ENCODE peak calls at places on chromosomes 11 and 22, in seven cellular contexts. P is left ventricle myocardium inferior; U is neuronal stem cell; F is CD8-positive, alpha-beta T cell; V is right lobe of liver; Q is ovary; M is lung. X is an unnamed sample. For H3K4me1, the result is how much of the 10 kb centered on the place peaks cover.

GRCh38 chr22:19117111-19117512 is 5.1 kb downstream of the DGCR2 start:
- DNase-seq in P (no peak), U (no peak), F (no peak), V (no peak), Q (no peak), M (no peak), X (no peak)

GRCh38 chr22:18048441-18048898 is 24.1 kb upstream of the MICAL3 start:
- DNase-seq in P (no peak), U (no peak), F (no peak), V (no peak), Q (peak), M (no peak), X (no peak)

GRCh38 chr11:75597636-75598035 is 35.6 kb downstream of the SERPINH1 start:
- DNase-seq in P (no peak), U (peak), F (no peak), V (no peak), Q (no peak), M (no peak), X (no peak)

GRCh38 chr22:50601669-50602337 is 1.2 kb downstream of the MAPK8IP2 start:
- DNase-seq in P (no peak), U (no peak), F (no peak), V (peak), Q (no peak), M (no peak), X (no peak)

GRCh38 chr22:50270302-50271010 is at the start of gene MAPK11:
- DNase-seq in P (peak), U (peak), F (peak), V (peak), Q (peak), M (peak), X (no peak)

GRCh38 chr22:24417901-24418641 is 9.3 kb upstream of the ADORA2A start:
- DNase-seq in P (no peak), U (no peak), F (no peak), V (no peak), Q (no peak), M (no peak), X (no peak)

GRCh38 chr11:58027341-58027740 is 3.4 kb upstream of the OR6Q1 start:
- DNase-seq in P (no peak), U (no peak), F (no peak), V (no peak), Q (no peak), M (no peak), X (no peak)

GRCh38 chr11:29518389-29519174 is 498.2 kb downstream of the KCNA4 start:
- DNase-seq in P (no peak), U (no peak), F (no peak), V (no peak), Q (no peak), M (no peak), X (peak)

GRCh38 chr11:45102361-45102809 is 44.1 kb upstream of the PRDM11 start:
- DNase-seq in P (no peak), U (no peak), F (no peak), V (no peak), Q (no peak), M (no peak), X (no peak)

GRCh38 chr11:66727282-66727882 is 1.6 kb downstream of the SPTBN2 start:
- DNase-seq in P (no peak), U (no peak), F (peak), V (peak), Q (peak), M (no peak), X (no peak)

GRCh38 chr11:46391578-46392420 is at the start of gene CHRM4:
- DNase-seq in P (no peak), U (no peak), F (no peak), V (no peak), Q (no peak), M (no peak), X (no peak)

GRCh38 chr11:63613517-63614135 is 607 bp downstream of the PLAAT3 start:
- DNase-seq in P (peak), U (no peak), F (peak), V (peak), Q (peak), M (peak), X (no peak)

GRCh38 chr11:104895619-104896018 is 2.6 kb downstream of the CASP12 start:
- DNase-seq in P (no peak), U (no peak), F (no peak), V (no peak), Q (no peak), M (no peak), X (no peak)

GRCh38 chr11:124747406-124748099 is 4.5 kb downstream of the VSIG2 start:
- DNase-seq in P (no peak), U (no peak), F (no peak), V (no peak), Q (no peak), M (no peak), X (no peak)

GRCh38 chr11:69511358-69512015 is 30.0 kb downstream of the LINC01488 start:
- DNase-seq in P (no peak), U (no peak), F (no peak), V (no peak), Q (no peak), M (no peak), X (no peak)

GRCh38 chr11:78072455-78072854 is 7.2 kb downstream of the NDUFC2 start:
- DNase-seq in P (no peak), U (no peak), F (no peak), V (no peak), Q (no peak), M (no peak), X (no peak)

GRCh38 chr11:82007536-82007935 is 726.1 kb downstream of the FAM181B start:
- DNase-seq in P (no peak), U (no peak), F (no peak), V (no peak), Q (no peak), M (no peak), X (no peak)

GRCh38 chr11:113090716-113091577 is 129.7 kb downstream of the NCAM1 start:
- DNase-seq in P (no peak), U (no peak), F (no peak), V (no peak), Q (no peak), M (no peak), X (no peak)

GRCh38 chr11:67646535-67647336 is 3.8 kb downstream of the ACY3 start:
- DNase-seq in P (no peak), U (no peak), F (peak), V (no peak), Q (no peak), M (no peak), X (no peak)

GRCh38 chr22:26568207-26568706 is 21.7 kb downstream of the TPST2 start:
- DNase-seq in P (no peak), U (peak), F (no peak), V (no peak), Q (no peak), M (no peak), X (peak)
- H3K4me1 ChIP-seq in P (half or more), U (under half), F (half or more), V (under half), Q (under half), M (under half), X (under half)

DNA sequence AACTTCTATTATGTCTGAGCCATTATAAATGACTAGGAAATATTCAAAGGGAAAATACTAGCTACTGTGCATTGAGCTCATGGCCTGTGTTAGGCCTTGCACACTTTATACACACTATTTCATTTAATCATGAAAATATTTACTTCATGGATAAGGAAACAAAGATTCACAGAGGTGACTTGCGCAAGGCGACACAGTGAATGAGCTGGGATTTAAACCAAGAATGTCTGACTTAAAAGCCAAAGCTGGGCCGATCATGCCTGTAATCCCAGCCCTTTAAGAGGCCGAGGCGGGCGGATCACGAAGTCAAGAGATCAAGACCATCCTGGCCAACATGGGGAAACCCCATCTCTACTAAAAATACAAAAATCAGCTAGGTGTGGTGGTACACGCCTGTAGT is 231.5 kb downstream of the MIAT start:
- DNase-seq in P (no peak), U (no peak), F (no peak), V (no peak), Q (no peak), M (no peak), X (no peak)
- H3K4me1 ChIP-seq in P (under half), U (under half), F (under half), V (under half), Q (under half), M (under half), X (under half)

GRCh38 chr11:119689318-119689717 is 39.7 kb downstream of the NECTIN1 start:
- DNase-seq in P (no peak), U (no peak), F (no peak), V (no peak), Q (no peak), M (no peak), X (no peak)
- H3K4me1 ChIP-seq in P (under half), U (under half), F (under half), V (under half), Q (under half), M (under half), X (under half)

DNA sequence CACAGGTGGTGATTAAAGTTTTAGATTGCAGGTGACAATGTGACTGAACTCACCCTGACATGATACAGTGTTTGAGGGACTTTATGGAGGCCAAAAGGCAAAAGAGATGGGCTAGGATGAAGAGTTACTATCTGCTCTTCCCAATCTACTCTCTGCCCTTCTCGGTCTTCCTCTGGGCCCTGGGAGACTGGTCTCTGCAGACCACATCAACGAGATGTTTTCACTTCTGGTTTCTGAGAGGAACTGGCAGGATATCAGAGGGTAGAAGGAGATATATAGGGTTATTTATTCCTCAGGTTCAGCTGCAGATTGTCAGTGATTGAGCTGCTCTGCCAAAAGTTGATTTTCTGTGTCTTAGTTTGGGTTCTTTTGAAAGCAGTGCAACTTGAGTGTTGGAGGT is 32.4 kb upstream of the CD44 start:
- DNase-seq in P (no peak), U (no peak), F (no peak), V (no peak), Q (no peak), M (no peak), X (no peak)
- H3K4me1 ChIP-seq in P (under half), U (under half), F (under half), V (under half), Q (under half), M (under half), X (under half)

DNA sequence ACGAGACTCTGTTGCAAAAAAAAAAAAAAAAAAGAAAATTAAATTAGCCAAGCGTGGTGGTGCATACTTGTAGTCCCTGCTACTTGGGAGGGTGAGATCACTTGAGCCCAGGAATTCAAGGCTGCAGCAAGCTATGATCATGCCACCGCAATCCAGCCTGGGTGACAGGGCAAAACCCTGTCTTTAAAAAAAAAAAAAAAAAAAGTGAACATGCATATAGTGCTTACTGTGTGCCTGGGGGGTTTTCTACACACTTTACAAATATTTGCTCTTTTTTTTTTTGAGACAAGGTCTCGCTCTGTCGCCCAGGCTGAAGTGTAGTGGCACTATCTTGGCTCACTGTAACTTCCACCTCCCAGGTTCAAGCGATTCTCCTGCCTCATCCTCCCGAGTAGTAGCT is 12.9 kb downstream of the TPST2 start:
- DNase-seq in P (no peak), U (no peak), F (no peak), V (no peak), Q (no peak), M (no peak), X (no peak)
- H3K4me1 ChIP-seq in P (under half), U (under half), F (half or more), V (under half), Q (under half), M (under half), X (under half)

GRCh38 chr22:46103664-46104063 is 46.7 kb upstream of the PPARA start:
- DNase-seq in P (no peak), U (no peak), F (no peak), V (no peak), Q (no peak), M (no peak), X (no peak)

GRCh38 chr22:46106279-46107022 is 43.9 kb upstream of the PPARA start:
- DNase-seq in P (no peak), U (no peak), F (no peak), V (no peak), Q (no peak), M (no peak), X (no peak)

GRCh38 chr22:46104170-46104880 is 46.0 kb upstream of the PPARA start:
- DNase-seq in P (no peak), U (no peak), F (no peak), V (no peak), Q (peak), M (no peak), X (no peak)

GRCh38 chr22:46105494-46106278 is 44.6 kb upstream of the PPARA start:
- DNase-seq in P (peak), U (no peak), F (no peak), V (peak), Q (peak), M (no peak), X (no peak)

DNA sequence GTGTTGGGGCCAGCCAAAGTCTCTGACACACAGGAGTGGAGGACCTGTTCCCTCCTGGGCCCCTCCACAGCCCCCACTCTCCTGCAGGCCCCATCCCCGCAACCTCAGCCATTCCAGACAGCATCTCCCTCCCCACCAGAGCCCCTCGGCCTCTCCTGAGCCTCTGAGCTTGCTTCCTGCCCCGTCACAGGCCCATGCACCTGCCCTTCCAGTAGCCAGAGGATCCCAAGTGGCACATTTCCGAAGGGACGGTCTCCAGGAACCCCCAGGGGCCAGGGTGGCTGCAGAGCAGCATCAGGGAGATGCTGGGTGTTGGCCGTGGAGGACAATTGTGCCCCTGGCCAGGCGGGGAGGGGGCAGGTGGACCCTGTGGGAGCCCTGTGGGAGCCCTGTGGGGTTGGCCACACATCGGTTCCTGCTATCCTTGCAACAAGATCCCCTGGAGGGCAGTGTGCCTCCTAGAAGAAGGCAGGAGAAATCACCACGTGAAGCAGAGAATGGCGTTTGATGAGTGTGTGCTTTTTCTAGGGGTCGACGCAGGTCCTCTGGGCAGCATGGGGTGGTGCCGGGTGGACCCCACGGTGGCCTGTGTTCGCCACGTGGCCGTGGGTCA is 45.3 kb upstream of the PPARA start:
- DNase-seq in P (no peak), U (no peak), F (no peak), V (no peak), Q (no peak), M (no peak), X (no peak)
- H3K4me1 ChIP-seq in P (half or more), U (under half), F (under half), V (under half), Q (half or more), M (half or more), X (under half)

DNA sequence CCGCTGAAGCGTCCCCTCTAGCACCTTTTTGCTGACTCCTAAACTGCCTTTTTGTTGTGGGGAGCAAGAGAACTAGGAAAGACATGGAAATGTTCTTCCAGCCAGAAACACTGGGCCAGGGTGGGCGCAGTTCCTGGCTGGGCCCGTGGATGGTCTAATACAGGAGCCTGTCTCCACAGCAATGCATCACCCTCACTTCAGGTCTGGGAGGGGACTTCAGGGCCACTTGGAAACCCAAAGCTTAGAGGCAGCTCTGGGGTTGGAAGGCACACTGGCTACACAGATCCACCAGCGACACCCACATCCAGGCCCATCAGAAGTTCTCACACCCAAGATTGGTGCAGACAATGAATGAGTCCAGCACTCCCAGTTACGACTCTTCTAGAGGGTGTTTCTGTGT is 120.3 kb downstream of the ETS1 start:
- DNase-seq in P (no peak), U (no peak), F (no peak), V (no peak), Q (no peak), M (no peak), X (no peak)
- H3K4me1 ChIP-seq in P (half or more), U (under half), F (half or more), V (under half), Q (under half), M (under half), X (under half)

X was measured in iPS DF 6.9.